ENCODE peak calls at places on chromosomes 2 and 18, in five cellular contexts. X, T, O, K and L are unnamed samples.

GRCh38 chr2:98586466-98587140 is 21.7 kb downstream of the COA5 start:
- DNase-seq in O (no peak), K (peak), X (no peak), T (no peak), L (no peak)

GRCh38 chr2:224122542-224122941 is 83.5 kb upstream of the SERPINE2 start:
- DNase-seq in K (no peak), X (no peak), O (no peak), T (peak), L (no peak)

GRCh38 chr2:498493-499178 is 178.6 kb downstream of the TMEM18 start:
- DNase-seq in O (no peak), X (no peak), K (no peak), T (no peak), L (no peak)

GRCh38 chr2:65413610-65414009 is 18.8 kb downstream of the SPRED2 start:
- DNase-seq in T (no peak), K (no peak), X (no peak), O (no peak), L (no peak)

GRCh38 chr2:7567646-7568045 is 650.4 kb downstream of the RNF144A start:
- DNase-seq in X (no peak), O (no peak), T (no peak), K (peak), L (no peak)

GRCh38 chr18:2907459-2908145 is 60.8 kb downstream of the EMILIN2 start:
- DNase-seq in T (no peak), K (no peak), O (no peak), X (peak), L (no peak)

GRCh38 chr2:20352230-20353216 is 1.9 kb upstream of the PUM2 start:
- DNase-seq in T (no peak), K (peak), X (no peak), O (no peak), L (no peak)

GRCh38 chr18:77086656-77087390 is 45.8 kb downstream of the MBP start:
- DNase-seq in K (peak), T (no peak), O (no peak), X (no peak), L (no peak)

GRCh38 chr2:85421706-85422457 is 3.4 kb downstream of the SH2D6 start:
- DNase-seq in X (no peak), O (no peak), T (no peak), K (no peak), L (no peak)

GRCh38 chr2:39696072-39696471 is 30.4 kb downstream of the TMEM178A start:
- DNase-seq in K (peak), T (no peak), O (no peak), X (no peak), L (no peak)

GRCh38 chr2:192741889-192742288 is 547.2 kb upstream of the TMEFF2 start:
- DNase-seq in T (peak), X (no peak), K (peak), O (peak), L (no peak)

GRCh38 chr2:190759749-190760213 is 110.9 kb downstream of the NAB1 start:
- DNase-seq in T (peak), K (no peak), O (no peak), X (no peak), L (no peak)

GRCh38 chr2:223837290-223838061 is at the start of gene AP1S3:
- DNase-seq in T (peak), X (no peak), K (peak), O (peak), L (no peak)

GRCh38 chr2:237486334-237486818 is 675 bp upstream of the MLPH start:
- DNase-seq in K (peak), T (no peak), O (no peak), X (no peak), L (no peak)

GRCh38 chr18:48819276-48819675 is 131.5 kb downstream of the SMAD7 start:
- DNase-seq in K (no peak), O (no peak), X (no peak), T (no peak), L (no peak)

GRCh38 chr2:216315817-216316603 is 56.3 kb downstream of the MARCHF4 start:
- DNase-seq in K (peak), O (no peak), T (peak), X (no peak), L (no peak)

GRCh38 chr18:37332764-37333420 is 232.7 kb downstream of the CELF4 start:
- DNase-seq in X (no peak), T (no peak), K (no peak), O (no peak), L (no peak)

GRCh38 chr2:74044999-74045398 is 60.3 kb downstream of the TET3 start:
- DNase-seq in T (no peak), O (no peak), K (no peak), X (no peak), L (no peak)

GRCh38 chr2:109429711-109430265 is 184.0 kb downstream of the SEPTIN10 start:
- DNase-seq in T (no peak), X (no peak), O (no peak), K (no peak), L (no peak)

GRCh38 chr18:61388010-61388409 is 54.8 kb downstream of the CDH20 start:
- DNase-seq in T (no peak), O (no peak), X (no peak), K (no peak), L (no peak)

GRCh38 chr18:48611196-48611595 is 72.4 kb downstream of the CTIF start:
- DNase-seq in K (no peak), T (no peak), O (no peak), X (no peak), L (no peak)

GRCh38 chr2:203344667-203345066 is 16.5 kb downstream of the ABI2 start:
- DNase-seq in X (no peak), T (no peak), O (no peak), K (no peak), L (no peak)

GRCh38 chr2:239256297-239256696 is 144.5 kb downstream of the HDAC4 start:
- DNase-seq in K (no peak), T (no peak), O (no peak), X (no peak), L (no peak)

GRCh38 chr2:1775511-1776035 is 31.3 kb upstream of the PXDN start:
- DNase-seq in K (no peak), O (no peak), X (no peak), T (no peak), L (no peak)